ENCODE peak calls at places on chromosomes 4 and X, in four cellular contexts. L is K562, A is HepG2, Q is GM12878. X is an unnamed sample.

GRCh38 chr4:55752810-55753209 is 66.8 kb upstream of the EXOC1L start:
- DNase-seq in L (no peak), A (no peak), Q (no peak), X (no peak)

GRCh38 chr4:128517739-128518510 is 230.3 kb upstream of the PGRMC2 start:
- DNase-seq in L (peak), A (peak), Q (peak), X (no peak)

GRCh38 chrX:136055651-136056221 is 70.5 kb downstream of the SLC9A6 start:
- DNase-seq in L (no peak), A (no peak), Q (no peak), X (no peak)

GRCh38 chrX:49726966-49727365 is 31.2 kb upstream of the PAGE1 start:
- DNase-seq in L (no peak), A (no peak), Q (no peak), X (no peak)

GRCh38 chr4:118962540-118962939 is 73.9 kb downstream of the SYNPO2 start:
- DNase-seq in L (no peak), A (no peak), Q (no peak), X (no peak)

GRCh38 chr4:26762650-26763049 is 98.0 kb upstream of the STIM2 start:
- DNase-seq in L (no peak), A (no peak), Q (no peak), X (no peak)

GRCh38 chrX:23883737-23884354 is 23.9 kb downstream of the APOO start:
- DNase-seq in L (peak), A (peak), Q (no peak), X (no peak)

GRCh38 chr4:39353478-39354177 is 12.5 kb downstream of the RFC1 start:
- DNase-seq in L (no peak), A (no peak), Q (peak), X (no peak)

GRCh38 chr4:52836653-52837052 is 25.5 kb upstream of the RASL11B start:
- DNase-seq in L (no peak), A (no peak), Q (no peak), X (no peak)

GRCh38 chr4:185796176-185796575 is 15.8 kb downstream of the SORBS2 start:
- DNase-seq in L (no peak), A (no peak), Q (no peak), X (no peak)

GRCh38 chr4:14196141-14196540 is 568.6 kb upstream of the BOD1L1 start:
- DNase-seq in L (no peak), A (no peak), Q (no peak), X (peak)

GRCh38 chr4:188246488-188246887 is 107.2 kb downstream of the TRIML1 start:
- DNase-seq in L (no peak), A (no peak), Q (no peak), X (peak)

GRCh38 chrX:7086384-7086783 is 61.1 kb upstream of the STS start:
- DNase-seq in L (no peak), A (no peak), Q (no peak), X (no peak)

GRCh38 chr4:6772223-6772928 is 10.2 kb upstream of the KIAA0232 start:
- DNase-seq in L (no peak), A (no peak), Q (no peak), X (no peak)

GRCh38 chr4:181350578-181351420 is 892.4 kb upstream of the TENM3 start:
- DNase-seq in L (no peak), A (no peak), Q (no peak), X (peak)

GRCh38 chrX:45196701-45197100 is 4.0 kb downstream of the DIPK2B start:
- DNase-seq in L (no peak), A (no peak), Q (no peak), X (no peak)
- TF ChIP-seq CREM in L (no peak), A (no peak), Q (no peak), X (no peak)

GRCh38 chrX:150364347-150365050 is 1.4 kb downstream of the MAMLD1 start:
- DNase-seq in L (no peak), A (no peak), Q (no peak), X (peak)

GRCh38 chrX:150366951-150367545 is 3.9 kb downstream of the MAMLD1 start:
- DNase-seq in L (no peak), A (no peak), Q (no peak), X (no peak)

GRCh38 chrX:150365051-150365952 is 2.2 kb downstream of the MAMLD1 start:
- DNase-seq in L (peak), A (no peak), Q (no peak), X (peak)

GRCh38 chrX:150363561-150364346 is 637 bp downstream of the MAMLD1 start:
- DNase-seq in L (no peak), A (no peak), Q (no peak), X (peak)

GRCh38 chrX:150365953-150366911 is 3.1 kb downstream of the MAMLD1 start:
- DNase-seq in L (peak), A (no peak), Q (no peak), X (peak)
- TF ChIP-seq CTCF in L (no peak), A (no peak), Q (no peak), X (no peak)

GRCh38 chr4:22721189-22721588 is 28.5 kb downstream of the GBA3 start:
- DNase-seq in L (no peak), A (no peak), Q (no peak), X (no peak)

GRCh38 chr4:22719218-22719617 is 26.5 kb downstream of the GBA3 start:
- DNase-seq in L (no peak), A (no peak), Q (no peak), X (no peak)

DNA sequence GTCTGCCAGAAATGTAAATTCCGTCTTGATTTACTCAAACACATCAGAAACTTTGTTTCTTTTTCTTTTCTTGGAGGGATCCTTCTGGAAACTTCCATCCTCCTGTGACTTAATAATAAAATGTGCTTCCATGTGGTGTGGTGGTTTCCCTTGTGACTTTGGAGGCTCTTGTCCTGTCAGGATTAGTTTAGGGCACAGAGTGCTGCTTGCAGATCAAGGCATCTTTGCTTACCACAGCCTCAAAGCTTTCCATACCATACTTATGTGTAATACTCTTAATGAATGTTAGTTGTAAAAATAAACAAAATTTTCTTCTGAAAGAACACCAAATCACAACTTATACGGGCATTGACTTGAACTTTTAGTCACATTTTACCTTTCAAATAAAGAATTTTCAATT is 27.4 kb downstream of the GBA3 start:
- DNase-seq in L (no peak), A (no peak), Q (no peak), X (no peak)
- TF ChIP-seq CREM in L (no peak), A (no peak), Q (no peak), X (no peak)

GRCh38 chrX:117996918-117997480 is 119.6 kb downstream of the KLHL13 start:
- DNase-seq in L (no peak), A (peak), Q (no peak), X (no peak)
- TF ChIP-seq CTCF in L (no peak), A (peak), Q (peak), X (no peak)

DNA sequence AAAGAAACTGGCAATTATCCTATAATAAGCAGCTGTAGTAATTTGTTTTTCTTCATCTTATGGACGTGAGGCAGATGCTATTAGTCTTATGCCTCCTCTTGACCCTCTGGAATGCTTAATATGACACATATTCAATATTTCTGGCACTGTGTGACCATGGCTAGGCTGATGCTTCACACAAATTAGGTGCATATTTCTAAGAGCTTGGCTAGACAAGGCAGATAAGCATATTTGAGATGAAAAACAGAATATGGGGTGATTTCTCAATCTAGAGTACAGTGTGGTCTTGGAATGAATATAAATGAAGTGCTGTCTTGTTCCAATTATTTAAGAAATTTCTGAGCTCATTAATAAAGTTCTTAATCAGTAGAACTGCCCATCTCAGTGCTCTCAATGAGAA is 156.2 kb downstream of the NPNT start:
- DNase-seq in L (no peak), A (no peak), Q (no peak), X (no peak)
- TF ChIP-seq CREM in L (no peak), A (no peak), Q (no peak), X (no peak)

GRCh38 chrX:15165832-15166231 is 104.1 kb downstream of the ASB9 start:
- DNase-seq in L (peak), A (no peak), Q (no peak), X (no peak)
- TF ChIP-seq CTCF in L (no peak), A (no peak), Q (no peak), X (no peak)

X was measured in WTC11.